ENCODE peak calls at places on chromosomes 1 and 21, in six cellular contexts. G is ovary; B is psoas muscle; Y is thoracic aorta; E is CD8-positive, alpha-beta T cell; A is bronchial epithelial cell. O is an unnamed sample. For H3K27me3 and H3K36me3, the result is how much of the 10 kb centered on the place peaks cover.

GRCh38 chr1:150560011-150560438 is 10.8 kb downstream of the ADAMTSL4 start:
- DNase-seq in G (peak), Y (peak), B (peak), E (peak), A (no peak), O (peak)

GRCh38 chr1:60715970-60716369 is 366.4 kb upstream of the NFIA start:
- DNase-seq in A (no peak), G (no peak), Y (no peak), B (no peak), E (no peak), O (no peak)

GRCh38 chr1:172742599-172743500 is 83.9 kb downstream of the FASLG start:
- DNase-seq in G (no peak), A (peak), Y (no peak), E (no peak), B (no peak), O (no peak)

GRCh38 chr1:172176206-172176605 is 244.3 kb upstream of the C1orf105 start:
- DNase-seq in B (no peak), A (no peak), G (no peak), Y (no peak), E (no peak), O (no peak)

GRCh38 chr1:74481607-74482006 is 30.8 kb downstream of the LRRC53 start:
- DNase-seq in A (no peak), E (no peak), Y (no peak), G (no peak), B (no peak), O (no peak)

GRCh38 chr1:117710710-117711109 is 104.9 kb downstream of the TENT5C start:
- DNase-seq in E (no peak), A (no peak), G (no peak), Y (no peak), B (no peak), O (no peak)

GRCh38 chr1:115771094-115771846 is 2.8 kb upstream of the CASQ2 start:
- DNase-seq in E (no peak), B (no peak), G (no peak), A (peak), Y (no peak), O (no peak)

GRCh38 chr1:210568631-210569030 is 239.9 kb downstream of the HHAT start:
- DNase-seq in E (no peak), A (no peak), G (no peak), B (no peak), Y (no peak), O (no peak)

GRCh38 chr1:224929335-224930237 is at the start of gene DNAH14:
- DNase-seq in E (no peak), Y (no peak), B (peak), G (peak), A (peak), O (peak)

GRCh38 chr1:94927405-94928175 is 680 bp upstream of the CNN3 start:
- DNase-seq in G (no peak), B (no peak), E (no peak), Y (no peak), A (no peak), O (no peak)

GRCh38 chr21:41928621-41929220 is 25.1 kb downstream of the C2CD2 start:
- DNase-seq in B (no peak), Y (no peak), G (no peak), E (no peak), A (no peak), O (no peak)

GRCh38 chr1:203323587-203323986 is 18.3 kb downstream of the BTG2 start:
- DNase-seq in B (no peak), G (no peak), Y (no peak), E (no peak), A (no peak), O (peak)

GRCh38 chr1:203321273-203322052 is 16.1 kb downstream of the BTG2 start:
- DNase-seq in E (no peak), A (no peak), B (no peak), G (no peak), Y (no peak), O (no peak)

GRCh38 chr1:203322480-203323179 is 17.3 kb downstream of the BTG2 start:
- DNase-seq in A (no peak), Y (no peak), G (no peak), E (no peak), B (no peak), O (peak)

GRCh38 chr1:203318229-203318517 is 12.9 kb downstream of the BTG2 start:
- DNase-seq in A (no peak), Y (no peak), B (no peak), E (no peak), G (no peak), O (no peak)

GRCh38 chr1:203320546-203321272 is 15.4 kb downstream of the BTG2 start:
- DNase-seq in A (peak), E (peak), Y (no peak), B (no peak), G (peak), O (peak)
- H3K27me3 ChIP-seq in A (under half), E (under half), Y (under half), B (under half), G (under half), O (under half)

DNA sequence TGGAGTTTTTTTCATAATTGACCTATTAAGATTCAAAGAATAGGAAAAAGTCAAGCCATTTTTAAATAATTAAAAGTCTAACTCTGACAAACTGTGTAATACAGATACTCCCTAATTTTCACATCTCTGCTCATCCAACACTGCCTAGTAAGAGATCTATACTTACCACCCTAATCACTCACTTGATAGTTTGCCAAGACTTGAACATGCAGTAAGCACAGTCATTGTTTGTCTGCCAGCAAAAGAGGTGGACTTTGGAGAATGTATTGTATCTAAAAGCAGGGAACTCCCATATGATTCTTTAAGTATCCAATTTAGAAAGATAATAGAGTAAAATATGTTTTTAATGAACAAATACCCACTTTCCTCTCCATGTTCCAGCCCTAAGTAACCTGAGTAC is 15.5 kb downstream of the TMEM59 start:
- DNase-seq in Y (no peak), G (no peak), B (no peak), A (peak), E (no peak), O (no peak)
- H3K36me3 ChIP-seq in Y (half or more), G (under half), B (half or more), A (under half), E (half or more), O (half or more)

DNA sequence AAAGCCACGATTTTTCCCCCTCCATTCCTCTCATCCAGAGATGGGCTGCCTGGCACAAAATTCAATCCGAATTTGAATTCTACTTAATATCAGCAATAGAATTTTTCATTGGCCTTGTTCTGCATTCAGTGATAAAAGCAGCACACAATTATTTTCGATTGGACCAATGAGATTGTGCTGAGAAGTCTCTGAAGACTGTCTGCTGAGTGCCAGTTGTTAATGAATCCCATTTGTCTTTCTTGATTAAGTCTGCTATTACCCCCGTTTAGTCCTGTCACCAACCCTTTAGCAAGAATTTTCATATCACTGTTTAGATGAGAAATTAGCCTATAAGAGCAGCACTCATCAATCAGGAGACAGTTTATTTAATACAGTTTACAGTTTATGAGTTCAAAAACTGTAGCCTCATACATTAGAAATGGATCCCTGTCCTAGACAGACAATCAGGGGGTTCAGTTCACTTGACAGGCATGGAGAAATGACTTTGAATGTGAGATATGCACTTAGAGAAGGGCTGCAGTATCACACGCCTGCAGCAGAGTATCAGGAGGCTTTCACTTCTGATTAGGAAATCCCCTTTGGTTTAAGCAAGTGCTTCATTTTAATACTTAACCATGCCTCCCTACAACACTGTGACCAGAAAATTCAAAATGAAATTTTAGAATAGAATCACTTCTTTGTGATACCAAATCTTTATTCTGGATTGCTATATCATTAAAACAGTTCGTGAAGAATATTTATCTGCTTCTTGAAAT is 304.7 kb upstream of the PTBP2 start:
- DNase-seq in G (no peak), B (no peak), A (no peak), E (no peak), Y (no peak), O (no peak)
- H3K4me3 ChIP-seq in G (no peak), B (no peak), A (no peak), E (no peak), Y (peak), O (no peak)

GRCh38 chr1:78226784-78227183 is 181.0 kb downstream of the GIPC2 start:
- DNase-seq in Y (no peak), G (no peak), A (no peak), E (no peak), B (peak), O (peak)

GRCh38 chr1:78225153-78225552 is 179.4 kb downstream of the GIPC2 start:
- DNase-seq in E (no peak), G (no peak), A (peak), B (no peak), Y (no peak), O (no peak)

GRCh38 chr1:78222962-78223358 is 177.2 kb downstream of the GIPC2 start:
- DNase-seq in G (no peak), B (no peak), Y (no peak), E (no peak), A (no peak), O (no peak)

GRCh38 chr1:78222225-78222961 is 176.6 kb downstream of the GIPC2 start:
- DNase-seq in A (no peak), B (no peak), E (no peak), Y (no peak), G (no peak), O (no peak)

DNA sequence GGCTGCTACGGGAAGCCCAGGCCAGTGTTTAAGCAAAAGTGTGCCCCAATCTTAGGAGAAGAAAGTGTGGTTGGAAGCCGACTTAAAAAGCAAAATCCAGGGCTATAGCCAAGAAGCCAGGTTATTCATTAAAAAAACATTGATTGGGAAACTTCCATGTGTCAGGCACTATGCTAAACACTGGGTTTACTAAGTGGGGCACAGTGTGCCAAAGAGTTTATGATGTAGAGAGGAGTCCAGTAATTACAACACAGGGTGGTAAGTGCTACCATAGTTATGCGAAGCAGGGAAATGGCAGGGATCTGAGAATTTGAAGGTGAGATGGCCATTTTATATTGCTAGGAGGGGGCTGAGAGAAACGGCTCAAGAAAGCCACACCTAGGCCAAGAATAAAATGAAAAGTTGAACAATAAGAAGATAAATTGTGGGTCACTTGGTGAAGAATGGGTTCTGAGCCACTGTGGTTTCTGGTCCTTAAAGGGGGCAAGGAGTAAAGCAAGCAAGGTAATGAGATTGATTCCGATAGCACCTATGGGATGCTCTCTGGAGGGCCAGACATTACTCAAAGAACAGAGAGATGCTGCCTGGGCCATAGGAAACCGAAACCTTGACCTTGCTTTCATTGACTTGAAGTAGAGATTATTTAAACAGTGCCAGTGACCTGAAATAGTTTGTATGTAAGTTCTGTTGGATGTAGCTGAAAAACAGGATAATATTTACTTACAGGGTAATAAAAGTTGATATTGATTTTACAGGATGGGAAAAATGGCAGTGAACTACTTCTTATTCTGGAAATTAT is 177.8 kb downstream of the GIPC2 start:
- DNase-seq in G (no peak), Y (no peak), E (no peak), A (peak), B (no peak), O (no peak)
- H3K27me3 ChIP-seq in G (under half), Y (under half), E (under half), A (under half), B (under half), O (under half)